ENCODE peak calls at places on chromosomes 12 and 14, in eight cellular contexts. E is D341Med; N is activated CD4-positive, alpha-beta T cell treated with anti-CD3 and anti-CD28 coated beads for 24 hours; B is psoas muscle; F is mesothelial cell of epicardium; Y is T-helper 9 cell; K is KBM-7; I is ACHN. Q is an unnamed sample.

GRCh38 chr12:4203772-4204376 is 69.7 kb upstream of the CCND2 start:
- DNase-seq in B (no peak), I (no peak), E (no peak), K (no peak), N (no peak), F (no peak), Y (no peak), Q (no peak)

GRCh38 chr12:78802593-78802992 is 62.0 kb upstream of the SYT1 start:
- DNase-seq in K (no peak), I (peak; percentile 42), Y (no peak), F (no peak), N (no peak), E (peak; percentile 58), B (no peak), Q (no peak)

GRCh38 chr14:51682411-51682810 is 30.7 kb downstream of the FRMD6 start:
- DNase-seq in Y (no peak), B (no peak), K (no peak), F (no peak), E (no peak), I (no peak), N (no peak), Q (no peak)

GRCh38 chr14:85399196-85399595 is 130.7 kb upstream of the FLRT2 start:
- DNase-seq in Y (no peak), E (no peak), F (no peak), I (no peak), N (no peak), K (no peak), B (no peak), Q (no peak)

GRCh38 chr14:49970474-49971147 is 77.7 kb downstream of the ARF6 start:
- DNase-seq in Y (no peak), B (no peak), F (no peak), E (no peak), K (peak; percentile 84), I (no peak), N (no peak), Q (no peak)

GRCh38 chr14:22847661-22848341 is 11.4 kb downstream of the MMP14 start:
- DNase-seq in Y (no peak), B (no peak), K (no peak), E (no peak), N (no peak), I (no peak), F (no peak), Q (peak; percentile 55)

GRCh38 chr14:32908487-32909084 is 30.1 kb upstream of the NPAS3 start:
- DNase-seq in Y (no peak), B (no peak), I (no peak), E (no peak), N (no peak), K (no peak), F (no peak), Q (no peak)

GRCh38 chr14:34593740-34594375 is 36.1 kb downstream of the SNX6 start:
- DNase-seq in N (no peak), B (no peak), E (no peak), F (no peak), K (no peak), Y (no peak), I (no peak), Q (peak; percentile 31)

GRCh38 chr12:92462049-92462448 is 240.7 kb upstream of the PLEKHG7 start:
- DNase-seq in E (no peak), B (no peak), Y (no peak), N (no peak), K (peak; percentile 73), I (no peak), F (no peak), Q (no peak)

GRCh38 chr12:84637926-84638325 is 274.7 kb downstream of the SLC6A15 start:
- DNase-seq in Y (no peak), K (no peak), F (no peak), B (no peak), I (no peak), E (no peak), N (no peak), Q (no peak)

GRCh38 chr12:31519525-31519924 is 71.4 kb downstream of the DENND5B start:
- DNase-seq in B (no peak), I (peak; percentile 29), N (no peak), K (no peak), E (no peak), F (no peak), Y (no peak), Q (no peak)

GRCh38 chr12:89237763-89238162 is 114.5 kb downstream of the DUSP6 start:
- DNase-seq in B (no peak), Y (no peak), F (no peak), E (no peak), K (no peak), I (no peak), N (no peak), Q (no peak)

GRCh38 chr12:96907681-96908163 is 665 bp downstream of the NEDD1 start:
- DNase-seq in F (no peak), K (peak; percentile 48), N (no peak), Y (no peak), B (no peak), E (peak; percentile 43), I (peak; percentile 53), Q (no peak)

GRCh38 chr14:66003082-66003740 is 483.0 kb upstream of the CCDC196 start:
- DNase-seq in E (no peak), Y (no peak), B (no peak), N (no peak), K (no peak), F (no peak), I (no peak), Q (no peak)

GRCh38 chr12:47415054-47415453 is 290.8 kb downstream of the RPAP3 start:
- DNase-seq in I (no peak), E (no peak), K (no peak), F (no peak), Y (no peak), N (no peak), B (no peak), Q (no peak)

GRCh38 chr12:20492251-20492728 is 124.0 kb downstream of the PDE3A start:
- DNase-seq in B (no peak), F (no peak), I (peak; percentile 14), K (peak; percentile 90), N (no peak), E (no peak), Y (no peak), Q (no peak)